ENCODE peak calls at places on chromosomes 3 and 15, in ten cellular contexts. One of them, this sample, is unnamed.

GRCh38 chr3:11757441-11757875 is 89.2 kb downstream of the TAMM41 start:
- DNase-seq in ascending aorta: no peak
- DNase-seq in HepG2: no peak
- DNase-seq in GM12864: no peak
- DNase-seq in astrocyte of the cerebellum: no peak
- DNase-seq in heart left ventricle: no peak
- DNase-seq in AG04450: peak
- DNase-seq in left ventricle myocardium inferior: no peak
- DNase-seq in astrocyte of the spinal cord: no peak
- DNase-seq in MG63: no peak
- DNase-seq in this sample: no peak

GRCh38 chr15:70258369-70259029 is 160.8 kb upstream of the TLE3 start:
- DNase-seq in astrocyte of the cerebellum: no peak
- DNase-seq in left ventricle myocardium inferior: peak
- DNase-seq in HepG2: no peak
- DNase-seq in ascending aorta: no peak
- DNase-seq in AG04450: no peak
- DNase-seq in heart left ventricle: no peak
- DNase-seq in astrocyte of the spinal cord: no peak
- DNase-seq in MG63: peak
- DNase-seq in GM12864: peak
- DNase-seq in this sample: no peak

GRCh38 chr15:57607570-57608000 is 15.9 kb downstream of the MYZAP start:
- DNase-seq in heart left ventricle: no peak
- DNase-seq in GM12864: no peak
- DNase-seq in MG63: peak
- DNase-seq in HepG2: peak
- DNase-seq in astrocyte of the cerebellum: no peak
- DNase-seq in ascending aorta: no peak
- DNase-seq in AG04450: no peak
- DNase-seq in astrocyte of the spinal cord: peak
- DNase-seq in left ventricle myocardium inferior: no peak
- DNase-seq in this sample: no peak

GRCh38 chr3:194140520-194141414 is 4.8 kb downstream of the HES1 start:
- DNase-seq in ascending aorta: no peak
- DNase-seq in astrocyte of the spinal cord: peak
- DNase-seq in GM12864: no peak
- DNase-seq in AG04450: no peak
- DNase-seq in left ventricle myocardium inferior: peak
- DNase-seq in MG63: no peak
- DNase-seq in HepG2: peak
- DNase-seq in heart left ventricle: peak
- DNase-seq in astrocyte of the cerebellum: no peak
- DNase-seq in this sample: peak

GRCh38 chr3:107024481-107025153 is 352.6 kb upstream of the CCDC54 start:
- DNase-seq in heart left ventricle: no peak
- DNase-seq in HepG2: no peak
- DNase-seq in astrocyte of the cerebellum: no peak
- DNase-seq in AG04450: no peak
- DNase-seq in ascending aorta: no peak
- DNase-seq in MG63: no peak
- DNase-seq in GM12864: no peak
- DNase-seq in left ventricle myocardium inferior: no peak
- DNase-seq in astrocyte of the spinal cord: no peak
- DNase-seq in this sample: no peak

GRCh38 chr3:190192087-190192486 is 71.4 kb upstream of the P3H2 start:
- DNase-seq in astrocyte of the cerebellum: no peak
- DNase-seq in astrocyte of the spinal cord: no peak
- DNase-seq in AG04450: no peak
- DNase-seq in heart left ventricle: no peak
- DNase-seq in left ventricle myocardium inferior: no peak
- DNase-seq in HepG2: no peak
- DNase-seq in MG63: no peak
- DNase-seq in ascending aorta: no peak
- DNase-seq in GM12864: no peak
- DNase-seq in this sample: no peak

GRCh38 chr3:133268772-133269171 is 131.1 kb upstream of the BFSP2 start:
- DNase-seq in left ventricle myocardium inferior: no peak
- DNase-seq in HepG2: no peak
- DNase-seq in AG04450: no peak
- DNase-seq in MG63: no peak
- DNase-seq in GM12864: no peak
- DNase-seq in astrocyte of the spinal cord: no peak
- DNase-seq in astrocyte of the cerebellum: no peak
- DNase-seq in heart left ventricle: no peak
- DNase-seq in ascending aorta: no peak
- DNase-seq in this sample: no peak

GRCh38 chr15:48352474-48353072 is 21.3 kb downstream of the DUT start:
- DNase-seq in astrocyte of the cerebellum: peak
- DNase-seq in MG63: peak
- DNase-seq in left ventricle myocardium inferior: no peak
- DNase-seq in AG04450: no peak
- DNase-seq in astrocyte of the spinal cord: peak
- DNase-seq in GM12864: peak
- DNase-seq in HepG2: peak
- DNase-seq in heart left ventricle: peak
- DNase-seq in ascending aorta: no peak
- DNase-seq in this sample: no peak

GRCh38 chr3:36933540-36934296 is 11.1 kb downstream of the TRANK1 start:
- DNase-seq in GM12864: no peak
- DNase-seq in MG63: no peak
- DNase-seq in left ventricle myocardium inferior: no peak
- DNase-seq in heart left ventricle: no peak
- DNase-seq in ascending aorta: no peak
- DNase-seq in HepG2: no peak
- DNase-seq in astrocyte of the cerebellum: no peak
- DNase-seq in AG04450: no peak
- DNase-seq in astrocyte of the spinal cord: no peak
- DNase-seq in this sample: no peak

GRCh38 chr3:118077332-118077731 is 957.3 kb downstream of the IGSF11 start:
- DNase-seq in left ventricle myocardium inferior: no peak
- DNase-seq in astrocyte of the cerebellum: no peak
- DNase-seq in HepG2: no peak
- DNase-seq in heart left ventricle: no peak
- DNase-seq in AG04450: no peak
- DNase-seq in GM12864: no peak
- DNase-seq in MG63: no peak
- DNase-seq in astrocyte of the spinal cord: no peak
- DNase-seq in ascending aorta: no peak
- DNase-seq in this sample: no peak

GRCh38 chr3:190180268-190180667 is 59.6 kb upstream of the P3H2 start:
- DNase-seq in GM12864: no peak
- DNase-seq in HepG2: no peak
- DNase-seq in ascending aorta: no peak
- DNase-seq in heart left ventricle: no peak
- DNase-seq in AG04450: no peak
- DNase-seq in astrocyte of the spinal cord: no peak
- DNase-seq in astrocyte of the cerebellum: no peak
- DNase-seq in left ventricle myocardium inferior: no peak
- DNase-seq in MG63: no peak
- DNase-seq in this sample: no peak

GRCh38 chr15:50854594-50855490 is 53.6 kb upstream of the AP4E1 start:
- DNase-seq in astrocyte of the spinal cord: no peak
- DNase-seq in GM12864: peak
- DNase-seq in MG63: no peak
- DNase-seq in heart left ventricle: no peak
- DNase-seq in astrocyte of the cerebellum: no peak
- DNase-seq in AG04450: no peak
- DNase-seq in ascending aorta: no peak
- DNase-seq in HepG2: peak
- DNase-seq in left ventricle myocardium inferior: no peak
- DNase-seq in this sample: no peak

GRCh38 chr3:58215317-58216025 is 4.7 kb upstream of the DNASE1L3 start:
- DNase-seq in ascending aorta: no peak
- DNase-seq in heart left ventricle: no peak
- DNase-seq in astrocyte of the spinal cord: no peak
- DNase-seq in left ventricle myocardium inferior: no peak
- DNase-seq in GM12864: no peak
- DNase-seq in HepG2: no peak
- DNase-seq in MG63: no peak
- DNase-seq in AG04450: no peak
- DNase-seq in astrocyte of the cerebellum: no peak
- DNase-seq in this sample: no peak

GRCh38 chr15:91592586-91592985 is 260.9 kb upstream of the SLCO3A1 start:
- DNase-seq in MG63: no peak
- DNase-seq in astrocyte of the spinal cord: no peak
- DNase-seq in ascending aorta: no peak
- DNase-seq in GM12864: no peak
- DNase-seq in left ventricle myocardium inferior: no peak
- DNase-seq in HepG2: no peak
- DNase-seq in AG04450: no peak
- DNase-seq in heart left ventricle: no peak
- DNase-seq in astrocyte of the cerebellum: no peak
- DNase-seq in this sample: no peak

GRCh38 chr15:91589360-91589759 is 264.1 kb upstream of the SLCO3A1 start:
- DNase-seq in heart left ventricle: no peak
- DNase-seq in GM12864: no peak
- DNase-seq in AG04450: no peak
- DNase-seq in left ventricle myocardium inferior: no peak
- DNase-seq in astrocyte of the cerebellum: no peak
- DNase-seq in astrocyte of the spinal cord: no peak
- DNase-seq in ascending aorta: no peak
- DNase-seq in MG63: no peak
- DNase-seq in HepG2: peak
- DNase-seq in this sample: no peak

GRCh38 chr15:91593653-91594052 is 259.9 kb upstream of the SLCO3A1 start:
- DNase-seq in astrocyte of the cerebellum: no peak
- DNase-seq in GM12864: no peak
- DNase-seq in ascending aorta: no peak
- DNase-seq in heart left ventricle: no peak
- DNase-seq in HepG2: no peak
- DNase-seq in left ventricle myocardium inferior: no peak
- DNase-seq in astrocyte of the spinal cord: peak
- DNase-seq in MG63: no peak
- DNase-seq in AG04450: no peak
- DNase-seq in this sample: no peak

GRCh38 chr15:91593081-91593480 is 260.4 kb upstream of the SLCO3A1 start:
- DNase-seq in MG63: no peak
- DNase-seq in HepG2: no peak
- DNase-seq in GM12864: no peak
- DNase-seq in astrocyte of the spinal cord: peak
- DNase-seq in astrocyte of the cerebellum: peak
- DNase-seq in AG04450: no peak
- DNase-seq in left ventricle myocardium inferior: no peak
- DNase-seq in heart left ventricle: no peak
- DNase-seq in ascending aorta: no peak
- DNase-seq in this sample: no peak
- H3K4me3 ChIP-seq in MG63: no peak
- H3K4me3 ChIP-seq in HepG2: no peak
- H3K4me3 ChIP-seq in GM12864: no peak
- H3K4me3 ChIP-seq in astrocyte of the spinal cord: no peak
- H3K4me3 ChIP-seq in astrocyte of the cerebellum: no peak
- H3K4me3 ChIP-seq in AG04450: no peak
- H3K4me3 ChIP-seq in left ventricle myocardium inferior: no peak
- H3K4me3 ChIP-seq in heart left ventricle: no peak
- H3K4me3 ChIP-seq in ascending aorta: no peak
- H3K4me3 ChIP-seq in this sample: no peak

DNA sequence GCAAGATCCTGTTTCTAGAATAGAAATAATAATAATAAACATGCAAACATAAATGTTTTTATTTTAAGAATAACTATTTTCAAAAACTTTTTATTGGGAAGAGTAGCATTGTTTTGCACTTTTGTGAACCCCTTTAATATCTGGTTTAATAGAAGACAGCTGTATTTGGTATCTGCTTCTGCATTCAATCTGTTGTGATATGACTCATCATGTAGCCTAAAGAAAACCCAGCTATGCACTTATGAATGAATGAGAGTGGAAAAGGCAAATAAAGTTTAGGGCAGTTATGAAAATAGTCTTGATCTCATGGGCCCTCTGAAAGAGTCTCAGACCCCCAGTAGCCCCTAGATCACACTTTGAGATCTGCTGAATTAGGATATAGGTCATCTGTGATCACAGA is 100.4 kb upstream of the PPP2R3A start:
- DNase-seq in left ventricle myocardium inferior: no peak
- DNase-seq in HepG2: no peak
- DNase-seq in astrocyte of the spinal cord: no peak
- DNase-seq in heart left ventricle: no peak
- DNase-seq in MG63: no peak
- DNase-seq in AG04450: no peak
- DNase-seq in ascending aorta: no peak
- DNase-seq in GM12864: no peak
- DNase-seq in astrocyte of the cerebellum: no peak
- DNase-seq in this sample: no peak
- H3K4me3 ChIP-seq in left ventricle myocardium inferior: no peak
- H3K4me3 ChIP-seq in HepG2: no peak
- H3K4me3 ChIP-seq in astrocyte of the spinal cord: no peak
- H3K4me3 ChIP-seq in heart left ventricle: no peak
- H3K4me3 ChIP-seq in MG63: no peak
- H3K4me3 ChIP-seq in AG04450: no peak
- H3K4me3 ChIP-seq in ascending aorta: no peak
- H3K4me3 ChIP-seq in GM12864: no peak
- H3K4me3 ChIP-seq in astrocyte of the cerebellum: no peak
- H3K4me3 ChIP-seq in this sample: no peak

GRCh38 chr15:92449476-92449875 is 55.8 kb downstream of the ST8SIA2 start:
- DNase-seq in astrocyte of the cerebellum: peak
- DNase-seq in ascending aorta: no peak
- DNase-seq in AG04450: no peak
- DNase-seq in HepG2: no peak
- DNase-seq in GM12864: no peak
- DNase-seq in left ventricle myocardium inferior: no peak
- DNase-seq in MG63: no peak
- DNase-seq in astrocyte of the spinal cord: peak
- DNase-seq in heart left ventricle: no peak
- DNase-seq in this sample: no peak
- H3K4me3 ChIP-seq in astrocyte of the cerebellum: no peak
- H3K4me3 ChIP-seq in ascending aorta: no peak
- H3K4me3 ChIP-seq in AG04450: no peak
- H3K4me3 ChIP-seq in HepG2: no peak
- H3K4me3 ChIP-seq in GM12864: no peak
- H3K4me3 ChIP-seq in left ventricle myocardium inferior: no peak
- H3K4me3 ChIP-seq in MG63: no peak
- H3K4me3 ChIP-seq in astrocyte of the spinal cord: no peak
- H3K4me3 ChIP-seq in heart left ventricle: no peak
- H3K4me3 ChIP-seq in this sample: no peak

GRCh38 chr3:88188436-88188835 is 38.7 kb downstream of the C3orf38 start:
- DNase-seq in ascending aorta: no peak
- DNase-seq in left ventricle myocardium inferior: peak
- DNase-seq in HepG2: peak
- DNase-seq in MG63: no peak
- DNase-seq in GM12864: no peak
- DNase-seq in heart left ventricle: peak
- DNase-seq in astrocyte of the spinal cord: no peak
- DNase-seq in AG04450: no peak
- DNase-seq in astrocyte of the cerebellum: no peak
- DNase-seq in this sample: no peak

GRCh38 chr3:88192010-88192409 is 42.3 kb downstream of the C3orf38 start:
- DNase-seq in heart left ventricle: no peak
- DNase-seq in left ventricle myocardium inferior: no peak
- DNase-seq in HepG2: no peak
- DNase-seq in GM12864: no peak
- DNase-seq in astrocyte of the spinal cord: no peak
- DNase-seq in astrocyte of the cerebellum: no peak
- DNase-seq in AG04450: no peak
- DNase-seq in ascending aorta: no peak
- DNase-seq in MG63: no peak
- DNase-seq in this sample: no peak

GRCh38 chr3:88192631-88193030 is 42.9 kb downstream of the C3orf38 start:
- DNase-seq in AG04450: no peak
- DNase-seq in ascending aorta: no peak
- DNase-seq in astrocyte of the spinal cord: no peak
- DNase-seq in MG63: no peak
- DNase-seq in heart left ventricle: no peak
- DNase-seq in left ventricle myocardium inferior: no peak
- DNase-seq in GM12864: no peak
- DNase-seq in astrocyte of the cerebellum: no peak
- DNase-seq in HepG2: no peak
- DNase-seq in this sample: no peak

GRCh38 chr3:88189361-88189810 is 39.6 kb downstream of the C3orf38 start:
- DNase-seq in ascending aorta: no peak
- DNase-seq in GM12864: peak
- DNase-seq in HepG2: peak
- DNase-seq in astrocyte of the cerebellum: no peak
- DNase-seq in MG63: no peak
- DNase-seq in heart left ventricle: no peak
- DNase-seq in left ventricle myocardium inferior: no peak
- DNase-seq in astrocyte of the spinal cord: no peak
- DNase-seq in AG04450: no peak
- DNase-seq in this sample: no peak
- H3K4me3 ChIP-seq in ascending aorta: no peak
- H3K4me3 ChIP-seq in GM12864: no peak
- H3K4me3 ChIP-seq in HepG2: peak
- H3K4me3 ChIP-seq in astrocyte of the cerebellum: no peak
- H3K4me3 ChIP-seq in MG63: no peak
- H3K4me3 ChIP-seq in heart left ventricle: no peak
- H3K4me3 ChIP-seq in left ventricle myocardium inferior: no peak
- H3K4me3 ChIP-seq in astrocyte of the spinal cord: no peak
- H3K4me3 ChIP-seq in AG04450: no peak
- H3K4me3 ChIP-seq in this sample: no peak

This sample was measured in ovary.